ENCODE peak calls at places on chromosome 18, in four cellular contexts. J is fibroblast of mammary gland; D is choroid plexus epithelial cell; Y is naive thymus-derived CD4-positive, alpha-beta T cell. E is an unnamed sample.

GRCh38 chr18:47595816-47596501 is 334.5 kb downstream of the SMAD2 start:
- DNase-seq in J (peak), Y (no peak), D (no peak), E (peak)

GRCh38 chr18:45255142-45255890 is 360.0 kb upstream of the SLC14A2 start:
- DNase-seq in J (peak), D (peak), Y (no peak), E (no peak)

GRCh38 chr18:8788503-8789429 is 83.4 kb downstream of the MTCL1 start:
- DNase-seq in D (peak), Y (no peak), J (no peak), E (no peak)

GRCh38 chr18:48842259-48843061 is 108.3 kb downstream of the SMAD7 start:
- DNase-seq in Y (peak), J (no peak), D (peak), E (no peak)

GRCh38 chr18:22115573-22115972 is 53.8 kb upstream of the GATA6 start:
- DNase-seq in D (no peak), Y (no peak), J (no peak), E (no peak)

GRCh38 chr18:66553824-66554223 is 50.1 kb downstream of the CDH19 start:
- DNase-seq in Y (no peak), D (peak), J (no peak), E (no peak)

GRCh38 chr18:46097853-46098615 is at the start of gene ATP5F1A:
- DNase-seq in D (peak), J (peak), Y (peak), E (peak)

GRCh38 chr18:49055787-49056186 is 105.0 kb upstream of the SMAD7 start:
- DNase-seq in Y (no peak), D (peak), J (peak), E (peak)

GRCh38 chr18:79549638-79550000 is 130.0 kb upstream of the CTDP1 start:
- DNase-seq in J (no peak), D (no peak), Y (no peak), E (no peak)

GRCh38 chr18:49819768-49820662 is 6.7 kb upstream of the ACAA2 start:
- DNase-seq in D (peak), J (no peak), Y (peak), E (no peak)

GRCh38 chr18:28768791-28769768 is 592.1 kb upstream of the CDH2 start:
- DNase-seq in J (peak), D (no peak), Y (no peak), E (no peak)

GRCh38 chr18:5295231-5295920 is at the start of gene ZBTB14:
- DNase-seq in J (peak), Y (peak), D (peak), E (peak)

GRCh38 chr18:11955299-11956029 is 25.8 kb upstream of the IMPA2 start:
- DNase-seq in Y (no peak), J (peak), D (peak), E (no peak)

GRCh38 chr18:45997689-45998088 is 30.6 kb upstream of the EPG5 start:
- DNase-seq in Y (peak), J (no peak), D (no peak), E (no peak)

GRCh38 chr18:9825571-9826073 is 60.2 kb upstream of the TXNDC2 start:
- DNase-seq in Y (no peak), J (peak), D (peak), E (no peak)

DNA sequence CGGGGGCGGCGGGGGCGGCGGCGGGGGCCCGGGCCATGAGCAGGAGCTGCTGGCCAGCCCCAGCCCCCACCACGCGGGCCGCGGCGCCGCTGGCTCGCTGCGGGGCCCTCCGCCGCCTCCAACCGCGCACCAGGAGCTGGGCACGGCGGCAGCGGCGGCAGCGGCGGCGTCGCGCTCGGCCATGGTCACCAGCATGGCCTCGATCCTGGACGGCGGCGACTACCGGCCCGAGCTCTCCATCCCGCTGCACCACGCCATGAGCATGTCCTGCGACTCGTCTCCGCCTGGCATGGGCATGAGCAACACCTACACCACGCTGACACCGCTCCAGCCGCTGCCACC is 648 bp downstream of the ONECUT2 start:
- DNase-seq in J (no peak), D (no peak), Y (no peak), E (no peak)
- H3K4me3 ChIP-seq in J (no peak), D (no peak), Y (no peak), E (no peak)

GRCh38 chr18:69250305-69251151 is 150.2 kb upstream of the DOK6 start:
- DNase-seq in D (peak), J (peak), Y (no peak), E (no peak)
- H3K4me3 ChIP-seq in D (no peak), J (no peak), Y (no peak), E (no peak)

GRCh38 chr18:40868110-40868858 is 1086.8 kb upstream of the PIK3C3 start:
- DNase-seq in D (peak), Y (no peak), J (peak), E (no peak)
- H3K4me3 ChIP-seq in D (no peak), Y (no peak), J (no peak), E (no peak)

GRCh38 chr18:41594582-41594981 is 360.5 kb upstream of the PIK3C3 start:
- DNase-seq in Y (no peak), D (no peak), J (no peak), E (no peak)

GRCh38 chr18:41604964-41605363 is 350.1 kb upstream of the PIK3C3 start:
- DNase-seq in J (no peak), Y (no peak), D (no peak), E (no peak)

GRCh38 chr18:41600693-41601391 is 354.2 kb upstream of the PIK3C3 start:
- DNase-seq in J (no peak), Y (no peak), D (no peak), E (no peak)

GRCh38 chr18:41599529-41599928 is 355.5 kb upstream of the PIK3C3 start:
- DNase-seq in Y (no peak), J (no peak), D (no peak), E (no peak)
- H3K4me3 ChIP-seq in Y (no peak), J (no peak), D (no peak), E (no peak)

DNA sequence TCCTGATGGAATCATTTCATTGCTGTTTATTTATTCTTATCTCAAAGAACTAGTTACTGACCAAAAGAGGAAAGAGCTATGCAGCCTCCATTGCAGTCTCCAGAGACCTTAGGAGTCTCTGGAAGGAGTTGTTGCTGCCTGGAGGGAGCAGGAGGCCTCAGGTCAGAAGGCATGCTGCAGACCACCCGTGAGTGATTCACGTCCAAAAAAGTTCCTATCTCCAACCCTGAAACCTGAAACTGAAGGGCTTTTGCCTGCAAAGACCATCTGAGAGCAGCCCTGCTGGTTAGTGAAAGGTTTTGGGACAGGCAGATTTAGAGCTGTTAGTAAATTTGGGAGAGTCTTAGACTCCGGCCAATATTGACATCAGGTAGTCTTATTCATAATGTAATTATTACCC is 29.1 kb downstream of the SLC25A52 start:
- DNase-seq in Y (no peak), D (no peak), J (no peak), E (no peak)
- H3K4me3 ChIP-seq in Y (no peak), D (no peak), J (no peak), E (no peak)

GRCh38 chr18:59353079-59353680 is 5.9 kb downstream of the LMAN1 start:
- DNase-seq in J (no peak), D (peak), Y (no peak), E (no peak)

GRCh38 chr18:59358611-59359575 is at the start of gene LMAN1:
- DNase-seq in D (peak), Y (peak), J (peak), E (peak)

GRCh38 chr18:59352250-59352855 is 6.7 kb downstream of the LMAN1 start:
- DNase-seq in Y (no peak), D (no peak), J (no peak), E (no peak)

GRCh38 chr18:59357928-59358327 is 1.1 kb downstream of the LMAN1 start:
- DNase-seq in Y (peak), D (peak), J (peak), E (no peak)

DNA sequence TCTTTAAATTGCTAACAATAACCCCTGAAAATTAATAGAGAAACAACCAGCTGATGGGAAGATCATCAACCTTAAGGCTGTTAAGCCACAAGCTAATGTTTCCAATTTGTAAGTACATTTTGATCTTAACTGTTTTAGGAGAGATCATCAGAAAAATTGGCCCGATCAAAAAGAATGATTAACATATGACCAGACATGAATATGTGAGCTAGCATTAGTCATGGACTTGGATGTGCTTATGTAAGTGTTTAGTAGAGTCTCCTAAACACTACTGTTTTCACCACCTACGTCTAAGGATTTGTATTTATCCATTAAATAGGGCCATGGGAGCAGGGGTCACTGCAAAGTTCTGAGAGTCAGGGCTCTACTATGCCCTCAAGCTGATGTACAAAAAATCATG is 4.3 kb downstream of the LMAN1 start:
- DNase-seq in J (peak), Y (no peak), D (no peak), E (no peak)
- H3K4me3 ChIP-seq in J (no peak), Y (no peak), D (no peak), E (no peak)

GRCh38 chr18:23236876-23237468 is 101.7 kb downstream of the CABLES1 start:
- DNase-seq in Y (no peak), J (no peak), D (no peak), E (no peak)
- H3K4me3 ChIP-seq in Y (peak), J (no peak), D (no peak), E (no peak)